ENCODE peak calls at places on chromosome 18, in six cellular contexts. W is hippocampal formation, J is kidney tubule cell, F is AG10803, C is left lung, T is dermis blood vessel endothelial cell. G is an unnamed sample.

GRCh38 chr18:8929381-8929780 is 173.1 kb upstream of the NDUFV2 start:
- DNase-seq in W (no peak), J (no peak), F (no peak), C (no peak), T (no peak), G (no peak)

GRCh38 chr18:6118080-6118479 is 222.8 kb upstream of the TMEM200C start:
- DNase-seq in W (no peak), J (peak), F (no peak), C (no peak), T (no peak), G (no peak)

GRCh38 chr18:63365909-63366269 is 1.1 kb downstream of the KDSR start:
- DNase-seq in W (no peak), J (peak), F (peak), C (no peak), T (no peak), G (no peak)

GRCh38 chr18:44816028-44816427 is 135.3 kb downstream of the SETBP1 start:
- DNase-seq in W (no peak), J (no peak), F (no peak), C (no peak), T (no peak), G (no peak)

GRCh38 chr18:70288171-70288850 is 534 bp upstream of the SOCS6 start:
- DNase-seq in W (no peak), J (peak), F (peak), C (no peak), T (peak), G (no peak)

GRCh38 chr18:27627927-27628326 is 442.8 kb upstream of the CHST9 start:
- DNase-seq in W (no peak), J (no peak), F (no peak), C (no peak), T (no peak), G (no peak)

GRCh38 chr18:44520981-44521672 is 159.6 kb upstream of the SETBP1 start:
- DNase-seq in W (no peak), J (peak), F (no peak), C (no peak), T (no peak), G (no peak)

GRCh38 chr18:2979027-2979570 is 33.8 kb downstream of the LPIN2 start:
- DNase-seq in W (no peak), J (peak), F (peak), C (no peak), T (peak), G (no peak)

GRCh38 chr18:702957-703659 is 9.3 kb downstream of the ENOSF1 start:
- DNase-seq in W (no peak), J (peak), F (peak), C (no peak), T (peak), G (no peak)

GRCh38 chr18:60024345-60024744 is 124.5 kb downstream of the PMAIP1 start:
- DNase-seq in W (no peak), J (no peak), F (no peak), C (no peak), T (no peak), G (no peak)

GRCh38 chr18:63878343-63878742 is 9.2 kb upstream of the SERPINB2 start:
- DNase-seq in W (no peak), J (no peak), F (peak), C (no peak), T (no peak), G (no peak)

G was measured in amygdala.